ENCODE peak calls at places on chromosomes 1 and 21, in eight cellular contexts. O is activated CD4-positive, alpha-beta T cell treated with anti-CD3 and anti-CD28 coated beads for 36 hours; X is Calu3; G is NCI-H1092; K is T-helper 9 cell; Z is stimulated activated CD8-positive, alpha-beta memory T cell treated with anti-CD3 and anti-CD28 coated beads, Interleukin-7, amount 100 ng/mL, for 1 hour; M is SK-MEL-5; A is kidney glomerular epithelial cell. I is an unnamed sample.

GRCh38 chr1:218698181-218698580 is 353.0 kb downstream of the TGFB2 start:
- DNase-seq in Z (no peak), X (no peak), G (no peak), M (no peak), O (no peak), K (no peak), A (no peak), I (no peak)

GRCh38 chr1:89523597-89524368 is 846 bp upstream of the LRRC8B start:
- DNase-seq in Z (no peak), O (peak), A (no peak), X (peak), K (no peak), G (peak), M (peak), I (peak)

GRCh38 chr21:46667191-46667734 is 31.8 kb downstream of the PRMT2 start:
- DNase-seq in O (peak), K (no peak), X (peak), A (peak), Z (no peak), M (no peak), G (no peak), I (peak)

GRCh38 chr1:226882631-226883409 is 12.4 kb downstream of the PSEN2 start:
- DNase-seq in K (no peak), O (peak), M (no peak), X (no peak), G (no peak), A (peak), Z (no peak), I (peak)

GRCh38 chr1:232440325-232441059 is 189.4 kb downstream of the SIPA1L2 start:
- DNase-seq in A (no peak), G (no peak), Z (no peak), X (no peak), O (peak), M (no peak), K (no peak), I (peak)

GRCh38 chr1:228088586-228089498 is 6.3 kb downstream of the ARF1 start:
- DNase-seq in Z (no peak), M (no peak), K (no peak), G (no peak), O (peak), X (no peak), A (no peak), I (no peak)

GRCh38 chr1:110339427-110340206 is 440 bp downstream of the RBM15 start:
- DNase-seq in G (peak), Z (no peak), O (peak), X (peak), M (peak), A (peak), K (peak), I (peak)

GRCh38 chr21:26461500-26461899 is 111.6 kb downstream of the CYYR1 start:
- DNase-seq in O (no peak), X (no peak), K (no peak), A (no peak), G (no peak), M (no peak), Z (no peak), I (no peak)

GRCh38 chr1:56578963-56579875 is at the start of gene PLPP3:
- DNase-seq in M (peak), O (peak), G (peak), Z (no peak), A (peak), X (peak), K (no peak), I (peak)

I was measured in activated CD4-positive, alpha-beta memory T cell treated with anti-CD3 and anti-CD28 coated beads for 36 hours.